ENCODE peak calls at places on chromosomes 4 and X, in four cellular contexts. A, W, B and U are unnamed samples.
A peak's percentile ranks its signal among the peaks of the same experiment; 100 is the strongest.

GRCh38 chrX:69507500-69507789 is 3.3 kb downstream of the NALF2 start:
- DNase-seq in A (no peak), W (no peak), B (no peak), U (no peak)

GRCh38 chrX:150770623-150771022 is 77.4 kb downstream of the MTMR1 start:
- DNase-seq in A (no peak), W (no peak), B (no peak), U (no peak)

GRCh38 chr4:143437476-143437875 is 76.0 kb upstream of the SMARCA5 start:
- DNase-seq in A (no peak), W (no peak), B (no peak), U (no peak)

GRCh38 chr4:2251073-2251794 is 9.3 kb upstream of the HAUS3 start:
- DNase-seq in A (peak; percentile 28), W (no peak), B (no peak), U (no peak)

GRCh38 chrX:56729152-56729557 is at the start of gene NBDY:
- DNase-seq in A (peak; percentile 35), W (no peak), B (peak; percentile 7), U (peak; percentile 18)

GRCh38 chr4:1575418-1576199 is 108.5 kb downstream of the FAM53A start:
- DNase-seq in A (no peak), W (no peak), B (no peak), U (no peak)

GRCh38 chr4:15506464-15506863 is 36.8 kb downstream of the CC2D2A start:
- DNase-seq in A (no peak), W (no peak), B (no peak), U (no peak)

GRCh38 chr4:133641191-133641590 is 492.1 kb downstream of the PCDH10 start:
- DNase-seq in A (no peak), W (no peak), B (no peak), U (no peak)

GRCh38 chr4:125368684-125369083 is 53.9 kb downstream of the FAT4 start:
- DNase-seq in A (no peak), W (no peak), B (no peak), U (no peak)

GRCh38 chr4:149706942-149707341 is 108.7 kb downstream of the IQCM start:
- DNase-seq in A (no peak), W (no peak), B (no peak), U (no peak)

GRCh38 chrX:81377329-81377728 is 175.4 kb downstream of the SH3BGRL start:
- DNase-seq in A (peak; percentile 1), W (no peak), B (peak; percentile 5), U (no peak)

GRCh38 chrX:132858018-132858417 is 100.4 kb downstream of the HS6ST2 start:
- DNase-seq in A (no peak), W (no peak), B (no peak), U (no peak)

GRCh38 chrX:77160301-77160700 is 286.9 kb upstream of the FGF16 start:
- DNase-seq in A (no peak), W (no peak), B (no peak), U (peak; percentile 56)

GRCh38 chr4:8820178-8821102 is 51.2 kb downstream of the HMX1 start:
- DNase-seq in A (peak; percentile 6), W (no peak), B (no peak), U (no peak)

GRCh38 chr4:8515316-8516060 is 64.7 kb upstream of the GPR78 start:
- DNase-seq in A (no peak), W (no peak), B (no peak), U (no peak)

GRCh38 chrX:55919367-55920221 is 202.0 kb downstream of the RRAGB start:
- DNase-seq in A (no peak), W (peak; percentile 85), B (no peak), U (no peak)

GRCh38 chrX:418927-419729 is 32.4 kb upstream of the PPP2R3B start:
- DNase-seq in A (no peak), W (no peak), B (no peak), U (no peak)

GRCh38 chr4:146621-147020 is 22.3 kb downstream of the ZNF718 start:
- DNase-seq in A (no peak), W (no peak), B (no peak), U (no peak)

GRCh38 chr4:145937021-145937861 is 1.4 kb downstream of the ZNF827 start:
- DNase-seq in A (peak; percentile 83), W (no peak), B (peak; percentile 25), U (peak; percentile 66)

GRCh38 chr4:41678086-41678485 is 70.4 kb downstream of the PHOX2B start:
- DNase-seq in A (no peak), W (no peak), B (no peak), U (no peak)

GRCh38 chr4:183905081-183905592 is at the start of gene STOX2:
- DNase-seq in A (peak; percentile 93), W (no peak), B (no peak), U (peak; percentile 79)

GRCh38 chr4:103498161-103499070 is 221.4 kb downstream of the TACR3 start:
- DNase-seq in A (no peak), W (peak; percentile 12), B (no peak), U (no peak)

GRCh38 chr4:96356591-96357360 is 516.9 kb downstream of the PDHA2 start:
- DNase-seq in A (no peak), W (no peak), B (no peak), U (no peak)

GRCh38 chr4:183444953-183445543 is 612 bp downstream of the CDKN2AIP start:
- DNase-seq in A (peak; percentile 71), W (no peak), B (no peak), U (peak; percentile 55)

GRCh38 chr4:97910005-97910404 is 233.3 kb downstream of the STPG2 start:
- DNase-seq in A (no peak), W (no peak), B (no peak), U (peak; percentile 26)

GRCh38 chr4:78451407-78451806 is 100.2 kb upstream of the ANXA3 start:
- DNase-seq in A (no peak), W (no peak), B (no peak), U (no peak)

GRCh38 chrX:72050011-72050410 is 81.7 kb downstream of the RTL5 start:
- DNase-seq in A (no peak), W (no peak), B (no peak), U (no peak)

GRCh38 chr4:109179089-109179488 is 123.4 kb downstream of the COL25A1 start:
- DNase-seq in A (no peak), W (no peak), B (no peak), U (no peak)

DNA sequence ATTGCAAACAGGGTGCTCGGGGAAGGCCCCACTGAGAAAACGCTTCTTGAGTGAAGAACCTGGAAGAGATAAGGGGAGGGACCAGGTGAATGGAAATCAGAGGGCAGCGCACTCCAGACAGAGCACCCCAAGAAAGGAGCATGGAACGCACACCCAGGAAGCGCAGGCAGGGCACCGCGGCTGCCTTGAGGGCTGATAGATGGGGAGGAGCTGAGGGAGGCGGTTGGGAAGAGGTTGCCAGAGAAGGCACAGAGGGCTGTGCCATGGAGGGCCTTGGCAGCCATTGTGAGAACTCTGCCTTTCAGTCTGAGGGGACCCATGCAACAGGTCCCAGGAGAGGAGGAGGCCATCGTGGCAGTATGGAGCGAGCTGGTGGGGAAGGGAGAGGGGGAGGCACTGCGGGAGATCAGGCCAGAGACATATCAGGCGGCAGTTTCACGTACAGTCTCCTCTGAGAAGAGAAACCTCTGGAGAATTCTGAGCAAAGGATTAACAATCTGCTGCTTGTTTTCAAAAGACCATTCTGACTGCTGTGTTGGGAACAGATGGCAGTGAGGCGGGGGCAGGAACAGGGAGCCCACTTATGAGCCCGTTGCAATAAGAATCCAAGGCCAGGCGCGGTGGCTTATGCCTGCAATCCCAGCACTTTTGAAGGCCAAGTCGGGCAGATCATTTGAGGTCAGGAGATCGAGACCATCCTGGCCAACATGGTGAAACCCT is 83.7 kb downstream of the PCYT1B start:
- DNase-seq in A (no peak), W (no peak), B (no peak), U (no peak)
- TF ChIP-seq USF1 in A (no peak), W (no peak), B (no peak), U (no peak)

DNA sequence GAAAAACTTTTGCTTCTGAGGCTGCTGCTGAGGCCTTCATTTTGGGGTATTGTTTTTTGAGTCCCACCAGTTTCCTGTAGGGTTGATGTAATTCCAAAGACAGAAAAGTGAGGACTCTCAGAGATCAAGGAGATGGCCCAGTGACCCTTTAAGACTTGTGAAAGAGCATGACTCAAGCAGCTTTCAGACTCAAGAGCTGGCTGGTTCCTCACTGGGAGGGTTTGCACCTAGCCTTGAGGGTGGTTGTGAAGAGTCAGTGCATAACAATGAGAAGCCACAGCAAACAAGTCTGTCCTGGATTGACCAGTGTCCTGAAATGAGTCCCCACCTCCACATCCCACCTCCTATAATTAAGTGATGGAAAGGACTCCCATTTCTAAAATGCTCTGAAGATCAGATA is 89.2 kb downstream of the NHS start:
- DNase-seq in A (no peak), W (no peak), B (no peak), U (no peak)
- TF ChIP-seq USF1 in A (no peak), W (no peak), B (no peak), U (no peak)

GRCh38 chr4:139817657-139818452 is 152.2 kb downstream of the MGST2 start:
- DNase-seq in A (no peak), W (no peak), B (no peak), U (no peak)

GRCh38 chr4:139814285-139815015 is 148.8 kb downstream of the MGST2 start:
- DNase-seq in A (no peak), W (no peak), B (no peak), U (no peak)

GRCh38 chr4:139815646-139816601 is 150.3 kb downstream of the MGST2 start:
- DNase-seq in A (no peak), W (no peak), B (no peak), U (peak; percentile 53)

GRCh38 chr4:139819082-139819481 is 153.5 kb downstream of the MGST2 start:
- DNase-seq in A (no peak), W (no peak), B (no peak), U (no peak)

GRCh38 chr4:139816856-139817255 is 151.2 kb downstream of the MGST2 start:
- DNase-seq in A (no peak), W (no peak), B (no peak), U (no peak)
- TF ChIP-seq USF1 in A (no peak), W (no peak), B (no peak), U (no peak)

GRCh38 chr4:93373893-93374860 is 454.4 kb upstream of the ATOH1 start:
- DNase-seq in A (no peak), W (no peak), B (no peak), U (no peak)
- TF ChIP-seq USF1 in A (no peak), W (no peak), B (no peak), U (no peak)

DNA sequence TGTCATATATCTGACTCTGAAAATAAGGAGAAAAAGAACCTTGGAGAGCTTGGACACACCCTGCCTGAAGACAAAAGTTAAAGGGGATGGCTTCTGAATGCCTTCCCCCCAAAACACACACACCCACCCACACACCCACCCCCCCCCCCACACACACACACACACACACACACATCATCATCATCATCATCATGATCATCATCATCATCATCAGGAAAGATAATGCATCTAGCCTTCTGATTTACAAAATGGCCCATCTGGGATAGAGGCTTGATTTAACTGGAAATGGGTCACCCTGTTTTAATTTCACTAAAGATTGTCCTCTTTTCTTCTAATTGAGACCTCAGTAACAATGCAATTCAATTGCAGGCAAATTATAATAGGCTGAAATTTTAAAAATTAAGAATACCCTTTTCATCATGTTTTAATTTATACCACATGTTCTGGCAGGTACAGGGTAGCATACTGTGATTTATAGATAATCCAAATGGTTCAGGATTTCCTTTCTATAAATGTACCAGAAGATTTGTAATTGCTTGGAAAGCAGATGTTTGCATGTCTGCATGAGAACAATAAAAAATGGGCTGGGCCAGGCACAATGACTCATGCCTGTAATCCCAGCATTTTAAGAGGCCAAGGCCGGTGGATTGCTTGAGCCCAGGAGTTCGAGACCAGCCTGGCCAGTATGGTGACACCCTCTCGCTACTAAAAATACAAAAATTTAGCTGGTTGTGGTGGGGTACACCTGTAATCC is 56.5 kb downstream of the TRIM2 start:
- DNase-seq in A (peak; percentile 51), W (no peak), B (no peak), U (no peak)
- TF ChIP-seq USF1 in A (no peak), W (no peak), B (no peak), U (no peak)

GRCh38 chr4:4182835-4183568 is 43.7 kb downstream of the OTOP1 start:
- DNase-seq in A (peak; percentile 21), W (no peak), B (peak; percentile 61), U (peak; percentile 79)
- TF ChIP-seq USF1 in A (no peak), W (no peak), B (no peak), U (no peak)